ENCODE peak calls at places on chromosomes 16 and 17, in four cellular contexts. L, I, Z and G are unnamed samples.

GRCh38 chr17:81417879-81418709 is 22.8 kb downstream of the BAHCC1 start:
- DNase-seq in L (no peak), I (no peak), Z (no peak), G (no peak)

GRCh38 chr17:29560306-29560705 is 6.5 kb downstream of the ABHD15 start:
- DNase-seq in L (no peak), I (no peak), Z (no peak), G (no peak)

GRCh38 chr16:49754495-49755290 is 101.2 kb downstream of the ZNF423 start:
- DNase-seq in L (no peak), I (no peak), Z (no peak), G (no peak)

GRCh38 chr16:52498640-52499039 is 48.3 kb downstream of the TOX3 start:
- DNase-seq in L (peak), I (no peak), Z (no peak), G (no peak)

GRCh38 chr16:86718118-86718517 is 139.8 kb downstream of the FOXL1 start:
- DNase-seq in L (no peak), I (no peak), Z (no peak), G (no peak)

GRCh38 chr17:9022553-9023388 is 1.5 kb downstream of the NTN1 start:
- DNase-seq in L (no peak), I (no peak), Z (no peak), G (no peak)

GRCh38 chr17:50297407-50297865 is 23.2 kb downstream of the TMEM92 start:
- DNase-seq in L (peak), I (peak), Z (peak), G (peak)

GRCh38 chr16:49472598-49472997 is 99.0 kb downstream of the C16orf78 start:
- DNase-seq in L (no peak), I (no peak), Z (no peak), G (no peak)

GRCh38 chr17:19645608-19646250 is 2.8 kb upstream of the ALDH3A2 start:
- DNase-seq in L (peak), I (no peak), Z (no peak), G (peak)

GRCh38 chr17:7705269-7706255 is 560 bp downstream of the EFNB3 start:
- DNase-seq in L (no peak), I (no peak), Z (no peak), G (no peak)

GRCh38 chr17:30565073-30565935 is 88.1 kb downstream of the GOSR1 start:
- DNase-seq in L (no peak), I (no peak), Z (no peak), G (no peak)

GRCh38 chr16:53837421-53837820 is 133.5 kb downstream of the FTO start:
- DNase-seq in L (no peak), I (no peak), Z (no peak), G (no peak)

GRCh38 chr17:54754560-54754959 is 146.1 kb upstream of the TOM1L1 start:
- DNase-seq in L (peak), I (no peak), Z (no peak), G (no peak)

GRCh38 chr17:65457183-65457582 is 104.3 kb downstream of the AXIN2 start:
- DNase-seq in L (no peak), I (no peak), Z (no peak), G (no peak)

GRCh38 chr17:83005639-83006038 is 73.8 kb upstream of the METRNL start:
- DNase-seq in L (no peak), I (no peak), Z (no peak), G (no peak)

GRCh38 chr16:88922114-88922825 is 54.7 kb downstream of the CBFA2T3 start:
- DNase-seq in L (peak), I (no peak), Z (no peak), G (no peak)

GRCh38 chr16:75002474-75002873 is 3.6 kb downstream of the ZNRF1 start:
- DNase-seq in L (no peak), I (no peak), Z (no peak), G (no peak)

GRCh38 chr17:57311281-57312216 is 55.2 kb downstream of the MSI2 start:
- DNase-seq in L (no peak), I (no peak), Z (no peak), G (no peak)

GRCh38 chr17:14747576-14747940 is 446.7 kb downstream of the HS3ST3B1 start:
- DNase-seq in L (no peak), I (no peak), Z (no peak), G (no peak)

GRCh38 chr17:80811181-80812105 is 180.2 kb upstream of the CHMP6 start:
- DNase-seq in L (peak), I (no peak), Z (no peak), G (no peak)

GRCh38 chr17:42180411-42180921 is 476 bp downstream of the KCNH4 start:
- DNase-seq in L (no peak), I (no peak), Z (no peak), G (no peak)

GRCh38 chr17:18314059-18314730 is 599 bp downstream of the TOP3A start:
- DNase-seq in L (peak), I (no peak), Z (no peak), G (no peak)

GRCh38 chr17:66354981-66355380 is 52.6 kb downstream of the PRKCA start:
- DNase-seq in L (no peak), I (no peak), Z (no peak), G (no peak)

GRCh38 chr16:48282636-48283263 is 35.4 kb upstream of the ABCC11 start:
- DNase-seq in L (no peak), I (no peak), Z (no peak), G (no peak)

GRCh38 chr17:49880291-49881053 is 32.6 kb upstream of the TAC4 start:
- DNase-seq in L (peak), I (no peak), Z (no peak), G (peak)

GRCh38 chr17:42989726-42990652 is 8.2 kb upstream of the RPL27 start:
- DNase-seq in L (no peak), I (no peak), Z (no peak), G (no peak)

GRCh38 chr16:24737391-24737871 is 8.0 kb downstream of the TNRC6A start:
- DNase-seq in L (no peak), I (no peak), Z (no peak), G (no peak)

GRCh38 chr16:50400312-50400966 is 31.7 kb upstream of the BRD7 start:
- DNase-seq in L (no peak), I (no peak), Z (no peak), G (no peak)

GRCh38 chr16:19844945-19845641 is 39.6 kb downstream of the GPRC5B start:
- DNase-seq in L (peak), I (no peak), Z (no peak), G (no peak)

GRCh38 chr16:88847654-88848053 is 9.1 kb downstream of the GALNS start:
- DNase-seq in L (no peak), I (no peak), Z (no peak), G (no peak)

GRCh38 chr17:11996722-11997146 is 541 bp downstream of the ZNF18 start:
- DNase-seq in L (peak), I (no peak), Z (no peak), G (peak)

GRCh38 chr17:69710926-69711325 is 296.4 kb downstream of the MAP2K6 start:
- DNase-seq in L (no peak), I (no peak), Z (no peak), G (no peak)

GRCh38 chr16:27922433-27922832 is 141.1 kb downstream of the GSG1L start:
- DNase-seq in L (no peak), I (no peak), Z (no peak), G (no peak)

GRCh38 chr16:67294927-67295326 is 15.6 kb downstream of the PLEKHG4 start:
- DNase-seq in L (no peak), I (no peak), Z (no peak), G (no peak)
- H3K27ac ChIP-seq in L (no peak), I (no peak), Z (no peak), G (no peak)

DNA sequence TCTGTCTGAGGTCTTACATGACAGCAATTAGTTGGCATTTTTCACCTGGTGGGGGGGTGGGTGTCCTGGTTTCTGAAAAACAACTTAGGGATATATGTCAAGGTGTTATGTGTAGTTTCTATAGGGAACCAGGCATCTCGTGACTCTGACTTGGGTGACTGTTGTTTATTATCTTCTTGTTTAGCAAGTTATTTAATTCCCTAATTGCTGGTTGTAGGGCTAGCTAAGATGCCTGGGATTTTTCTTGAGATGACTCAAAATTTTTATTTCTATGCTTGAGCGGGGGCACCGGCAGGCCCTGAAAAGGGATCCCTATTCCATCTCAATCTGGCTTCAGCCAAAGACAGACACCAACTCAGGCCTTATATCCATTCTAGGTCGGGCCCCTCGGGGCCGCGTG is 3.2 kb downstream of the DPH1 start:
- DNase-seq in L (no peak), I (no peak), Z (no peak), G (no peak)
- H3K27ac ChIP-seq in L (no peak), I (no peak), Z (no peak), G (no peak)

GRCh38 chr16:85535352-85536072 is 77.6 kb upstream of the GSE1 start:
- DNase-seq in L (no peak), I (no peak), Z (no peak), G (no peak)
- H3K27ac ChIP-seq in L (no peak), I (no peak), Z (no peak), G (no peak)

GRCh38 chr17:77364381-77364911 is 223.7 kb downstream of the SEC14L1 start:
- DNase-seq in L (no peak), I (no peak), Z (no peak), G (no peak)

GRCh38 chr17:77365584-77366186 is 224.9 kb downstream of the SEC14L1 start:
- DNase-seq in L (peak), I (peak), Z (no peak), G (no peak)

GRCh38 chr17:77366206-77366557 is 225.4 kb downstream of the SEC14L1 start:
- DNase-seq in L (no peak), I (no peak), Z (no peak), G (no peak)

GRCh38 chr17:77363821-77364361 is 223.1 kb downstream of the SEC14L1 start:
- DNase-seq in L (no peak), I (no peak), Z (no peak), G (peak)

DNA sequence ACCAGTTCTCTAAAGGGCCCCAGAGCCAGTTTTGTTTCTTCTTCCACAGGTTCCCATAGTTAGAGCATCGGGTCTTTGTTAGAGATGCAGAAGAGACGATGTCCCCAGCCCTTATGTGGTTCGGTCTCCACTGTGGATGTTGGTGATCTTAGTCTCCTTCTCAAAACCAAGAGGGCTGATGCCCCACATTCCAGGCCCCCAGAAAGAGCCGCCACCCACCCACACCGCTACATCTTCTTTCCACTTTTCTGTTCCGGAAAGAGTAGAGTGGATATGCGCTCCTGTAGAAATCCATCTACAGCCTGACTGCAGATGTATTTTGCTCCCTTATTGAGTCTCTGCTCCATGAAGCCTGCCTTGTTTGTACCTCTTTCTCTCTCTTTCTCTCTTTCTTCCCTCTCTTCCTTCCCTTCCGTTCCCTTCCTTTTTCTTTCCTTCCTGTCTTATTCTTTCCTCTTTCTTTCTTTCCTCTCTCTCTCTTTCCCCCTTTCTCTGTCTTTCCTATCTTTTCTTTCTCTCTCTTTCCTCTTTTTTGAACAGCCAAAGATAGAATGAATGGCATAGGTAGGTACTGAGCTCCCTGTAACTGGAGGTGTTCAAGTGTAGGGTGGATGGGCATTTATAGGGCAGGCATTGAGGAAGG is 224.3 kb downstream of the SEC14L1 start:
- DNase-seq in L (no peak), I (no peak), Z (no peak), G (no peak)
- H3K27ac ChIP-seq in L (no peak), I (peak), Z (peak), G (no peak)